ENCODE peak calls at places on chromosomes 1 and 21, in ten cellular contexts. I is C1 segment of cervical spinal cord; J is mesenchymal stem cell; R is stimulated activated CD4-positive, alpha-beta T cell treated with anti-CD3 and anti-CD28 coated beads, Interleukin-12 subunit alpha, Interleukin-12 subunit beta, amount 100 ng/mL, for 4 hours; K is GDM1; T is uterus; H is T-helper 9 cell; S is HCEC 1CT; Z is pancreas; D is T-cell. E is an unnamed sample.

GRCh38 chr1:175919001-175919400 is 175.6 kb upstream of the TNR start:
- DNase-seq in I (no peak), J (peak), R (no peak), K (no peak), T (no peak), H (no peak), S (no peak), Z (no peak), D (no peak), E (no peak)

GRCh38 chr1:171801395-171801990 is 20.0 kb downstream of the METTL13 start:
- DNase-seq in I (peak), J (peak), R (no peak), K (peak), T (no peak), H (no peak), S (peak), Z (no peak), D (no peak), E (peak)

GRCh38 chr1:19815801-19816736 is 986 bp upstream of the RNF186 start:
- DNase-seq in I (no peak), J (no peak), R (no peak), K (no peak), T (no peak), H (no peak), S (no peak), Z (peak), D (no peak), E (no peak)

GRCh38 chr1:228217551-228218344 is 9.9 kb downstream of the OBSCN start:
- DNase-seq in I (no peak), J (no peak), R (no peak), K (no peak), T (no peak), H (no peak), S (no peak), Z (no peak), D (no peak), E (no peak)

GRCh38 chr1:65339866-65340483 is 30.6 kb downstream of the DNAJC6 start:
- DNase-seq in I (no peak), J (peak), R (no peak), K (no peak), T (no peak), H (no peak), S (peak), Z (no peak), D (no peak), E (no peak)

GRCh38 chr21:38611262-38611661 is 113.0 kb upstream of the ERG start:
- DNase-seq in I (no peak), J (no peak), R (no peak), K (no peak), T (no peak), H (no peak), S (no peak), Z (no peak), D (no peak), E (no peak)

GRCh38 chr1:63319069-63320023 is 3.0 kb upstream of the FOXD3 start:
- DNase-seq in I (no peak), J (no peak), R (no peak), K (no peak), T (no peak), H (no peak), S (no peak), Z (no peak), D (no peak), E (no peak)

GRCh38 chr1:118148034-118148433 is 37.0 kb downstream of the SPAG17 start:
- DNase-seq in I (no peak), J (peak), R (no peak), K (no peak), T (no peak), H (no peak), S (no peak), Z (no peak), D (no peak), E (no peak)

GRCh38 chr1:198019126-198019525 is 102.0 kb downstream of the LHX9 start:
- DNase-seq in I (no peak), J (no peak), R (no peak), K (no peak), T (no peak), H (no peak), S (no peak), Z (no peak), D (no peak), E (no peak)

GRCh38 chr1:45443580-45444446 is 47.1 kb downstream of the TESK2 start:
- DNase-seq in I (no peak), J (no peak), R (no peak), K (no peak), T (no peak), H (no peak), S (no peak), Z (no peak), D (no peak), E (no peak)